ENCODE peak calls at places on chromosomes 12 and 14, in eight cellular contexts. T is tibial artery, B is BJ, N is sigmoid colon, H is HFF-Myc, Z is endothelial cell, G is Calu3, F is heart right ventricle. M is an unnamed sample.

GRCh38 chr12:27276275-27276674 is 32.2 kb downstream of the STK38L start:
- DNase-seq in H (no peak), N (no peak), Z (no peak), F (no peak), T (no peak), B (no peak), G (no peak), M (no peak)

GRCh38 chr12:21528953-21529352 is 2.9 kb downstream of the SPX start:
- DNase-seq in B (no peak), T (no peak), F (no peak), Z (no peak), N (no peak), H (no peak), G (no peak), M (no peak)

GRCh38 chr14:101072531-101072930 is 169.0 kb upstream of the RTL1 start:
- DNase-seq in Z (no peak), H (no peak), F (no peak), N (no peak), B (no peak), T (no peak), G (no peak), M (peak)

GRCh38 chr14:69818760-69819191 is 21.7 kb upstream of the SLC10A1 start:
- DNase-seq in H (peak), G (peak), T (no peak), N (no peak), F (no peak), B (peak), Z (peak), M (no peak)

GRCh38 chr14:104080557-104081492 is 4.7 kb upstream of the ASPG start:
- DNase-seq in Z (no peak), F (no peak), B (no peak), T (no peak), N (no peak), H (no peak), G (no peak), M (no peak)

GRCh38 chr12:57896139-57896436 is 45.3 kb upstream of the ATP23 start:
- DNase-seq in Z (no peak), F (no peak), B (no peak), N (no peak), H (no peak), T (no peak), G (no peak), M (no peak)

GRCh38 chr12:48977290-48978281 is 536 bp upstream of the WNT1 start:
- DNase-seq in Z (peak), B (no peak), T (no peak), F (peak), G (peak), H (no peak), N (peak), M (no peak)

GRCh38 chr14:64117671-64118402 is 176.3 kb downstream of the ESR2 start:
- DNase-seq in Z (no peak), T (peak), H (no peak), N (no peak), B (no peak), G (no peak), F (peak), M (peak)

GRCh38 chr12:8662592-8662991 is at the start of gene MFAP5:
- DNase-seq in N (peak), B (peak), F (no peak), H (no peak), T (no peak), Z (no peak), G (no peak), M (no peak)

GRCh38 chr14:61608245-61609142 is 86.8 kb upstream of the HIF1A start:
- DNase-seq in F (no peak), T (no peak), H (no peak), G (no peak), B (no peak), N (no peak), Z (no peak), M (no peak)

GRCh38 chr12:18998343-18999270 is 130.9 kb upstream of the PLEKHA5 start:
- DNase-seq in Z (no peak), H (peak), F (no peak), G (no peak), B (peak), T (no peak), N (no peak), M (no peak)

GRCh38 chr12:111361717-111362576 is 6.9 kb downstream of the PHETA1 start:
- DNase-seq in F (peak), G (peak), T (no peak), N (no peak), Z (no peak), H (no peak), B (no peak), M (no peak)

GRCh38 chr12:69000540-69001243 is 67.7 kb upstream of the CPM start:
- DNase-seq in B (no peak), Z (no peak), N (no peak), F (no peak), T (no peak), H (no peak), G (no peak), M (no peak)

GRCh38 chr12:49021292-49021915 is 2.8 kb upstream of the PRKAG1 start:
- DNase-seq in B (no peak), G (no peak), Z (no peak), T (no peak), H (no peak), N (no peak), F (no peak), M (no peak)

GRCh38 chr12:49671051-49671765 is 36.0 kb downstream of the FMNL3 start:
- DNase-seq in N (peak), G (no peak), B (no peak), T (no peak), F (no peak), H (no peak), Z (no peak), M (no peak)

GRCh38 chr12:4031703-4032291 is 158.6 kb upstream of the PARP11 start:
- DNase-seq in H (no peak), B (no peak), N (peak), Z (no peak), G (peak), T (peak), F (peak), M (peak)

GRCh38 chr12:51549637-51550036 is 41.4 kb upstream of the SCN8A start:
- DNase-seq in H (no peak), F (no peak), N (no peak), T (no peak), B (no peak), G (no peak), Z (no peak), M (no peak)

GRCh38 chr12:33588082-33588712 is 148.6 kb upstream of the SYT10 start:
- DNase-seq in N (no peak), B (no peak), G (peak), F (no peak), Z (no peak), H (no peak), T (no peak), M (peak)

GRCh38 chr12:90004319-90005074 is 295.9 kb upstream of the ATP2B1 start:
- DNase-seq in G (no peak), F (no peak), Z (no peak), H (no peak), N (no peak), T (no peak), B (no peak), M (no peak)

GRCh38 chr12:90008277-90008676 is 299.6 kb upstream of the ATP2B1 start:
- DNase-seq in H (no peak), N (no peak), G (no peak), Z (no peak), F (no peak), B (no peak), T (no peak), M (no peak)

GRCh38 chr12:90013409-90013808 is 304.8 kb upstream of the ATP2B1 start:
- DNase-seq in G (no peak), Z (no peak), N (no peak), H (no peak), T (no peak), B (no peak), F (no peak), M (no peak)

GRCh38 chr12:90015228-90015627 is 306.6 kb upstream of the ATP2B1 start:
- DNase-seq in Z (no peak), T (no peak), B (no peak), H (no peak), N (no peak), F (no peak), G (no peak), M (no peak)

DNA sequence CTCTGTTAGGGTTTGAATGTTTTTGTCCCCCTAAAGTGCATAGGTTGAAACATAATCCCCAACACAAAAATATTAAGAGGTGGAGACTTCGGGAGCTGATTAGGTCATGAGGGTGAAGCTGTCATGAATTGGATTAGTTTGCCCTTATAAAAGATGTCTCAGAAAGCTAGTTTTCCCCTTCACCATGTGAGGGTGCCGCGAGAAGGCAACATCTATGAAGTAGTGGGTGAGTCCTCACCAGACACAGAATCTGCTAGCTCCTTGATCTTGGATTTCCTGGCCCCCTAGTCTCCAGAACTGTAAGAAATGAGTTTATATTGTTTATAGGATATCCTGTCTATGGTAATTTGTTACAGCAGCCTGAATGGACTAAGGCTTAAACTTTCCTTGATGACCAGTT is 301.5 kb upstream of the ATP2B1 start:
- DNase-seq in F (no peak), B (no peak), Z (no peak), G (no peak), N (no peak), T (no peak), H (no peak), M (no peak)
- TF ChIP-seq CTCF in F (no peak), B (peak), Z (no peak), G (no peak), N (no peak), T (no peak), H (no peak), M (peak)

DNA sequence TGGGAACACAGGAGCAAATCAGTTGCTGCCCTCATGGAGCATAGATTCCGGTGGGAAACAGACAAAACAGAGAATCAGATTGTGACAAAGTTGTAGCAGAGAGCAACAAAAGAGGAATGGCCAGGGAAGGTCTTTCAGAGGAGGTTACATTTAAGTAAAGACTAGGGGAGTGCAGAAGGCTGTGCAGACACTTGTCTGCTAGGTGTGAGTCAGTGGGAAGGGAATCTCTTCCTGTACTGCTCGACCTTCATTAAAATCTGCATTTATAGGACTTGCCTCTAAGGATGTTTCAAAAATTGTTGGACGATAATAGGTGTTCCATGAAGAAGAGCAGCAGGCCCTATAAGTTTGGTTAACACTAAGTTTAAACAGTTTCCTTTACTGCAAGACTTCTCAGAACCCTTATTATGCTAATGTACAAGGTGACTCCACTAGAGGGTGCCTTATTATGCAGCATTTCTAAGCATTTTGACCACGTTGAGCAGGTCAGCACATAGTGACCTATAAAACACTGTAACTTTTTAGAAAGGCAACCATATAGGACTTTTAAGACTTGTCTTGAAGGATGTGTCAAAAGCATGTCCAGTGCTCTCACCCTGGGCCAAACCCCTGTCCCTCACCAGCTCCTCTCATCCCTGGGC is 91.8 kb upstream of the RIC8B start:
- DNase-seq in H (no peak), T (no peak), F (no peak), Z (no peak), N (no peak), B (no peak), G (no peak), M (no peak)
- TF ChIP-seq CTCF in H (no peak), T (no peak), F (no peak), Z (no peak), N (no peak), B (peak), G (peak), M (no peak)

DNA sequence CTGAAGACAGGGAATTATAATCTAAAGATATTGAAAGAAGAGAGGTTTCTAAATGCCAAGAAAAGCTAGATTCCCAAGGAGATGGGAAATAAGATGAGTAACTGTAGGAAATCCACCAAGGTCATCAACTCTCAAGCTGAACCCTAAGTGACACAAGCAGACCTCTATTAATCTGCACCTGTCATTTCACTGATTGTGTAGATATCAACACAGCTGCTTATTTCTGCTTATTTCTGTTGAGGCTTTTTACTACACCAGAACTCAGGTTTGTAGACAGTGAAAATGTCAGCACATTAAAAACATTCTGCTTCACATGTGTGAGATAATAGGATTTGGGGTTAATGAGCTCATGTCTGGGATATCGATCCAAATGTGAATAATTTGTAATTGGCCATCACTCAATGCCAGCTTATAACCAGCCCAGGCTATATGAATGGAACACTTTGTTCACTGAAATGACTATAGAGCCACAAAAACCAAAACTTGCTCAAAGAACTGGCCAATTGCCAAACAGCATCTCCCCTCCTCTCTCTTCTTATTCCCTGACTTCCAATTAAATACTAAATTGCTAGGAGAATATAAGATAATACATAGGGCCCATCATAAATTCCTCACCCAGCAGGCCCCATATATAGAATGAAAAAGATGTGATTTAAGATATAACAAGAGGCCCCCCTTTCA is 188.7 kb upstream of the ARID2 start:
- DNase-seq in Z (no peak), T (no peak), H (no peak), N (no peak), B (no peak), F (no peak), G (no peak), M (no peak)
- TF ChIP-seq CTCF in Z (no peak), T (no peak), H (no peak), N (no peak), B (no peak), F (no peak), G (no peak), M (no peak)

DNA sequence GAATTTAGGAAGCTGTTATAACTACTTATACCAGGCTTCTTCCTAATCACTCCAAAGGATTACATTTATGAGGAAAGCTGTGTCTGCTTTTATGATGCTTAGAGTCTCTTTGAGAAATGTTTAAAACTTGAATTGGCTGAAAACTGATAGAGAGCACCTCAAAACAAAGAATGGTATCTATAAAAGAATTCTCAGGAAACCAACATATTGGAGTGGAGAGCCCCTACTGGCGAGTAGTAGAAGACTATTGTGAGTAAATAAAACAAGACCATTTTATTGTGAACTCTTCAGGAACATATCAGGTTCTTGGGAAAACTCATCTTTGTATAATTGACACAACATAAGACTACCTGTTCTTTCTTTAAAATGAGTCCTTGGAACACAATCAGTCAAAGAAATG is 578.6 kb downstream of the RERGL start:
- DNase-seq in F (no peak), G (no peak), N (no peak), H (no peak), B (no peak), Z (no peak), T (no peak), M (no peak)
- TF ChIP-seq CTCF in F (no peak), G (no peak), N (no peak), H (no peak), B (no peak), Z (peak), T (no peak), M (peak)

DNA sequence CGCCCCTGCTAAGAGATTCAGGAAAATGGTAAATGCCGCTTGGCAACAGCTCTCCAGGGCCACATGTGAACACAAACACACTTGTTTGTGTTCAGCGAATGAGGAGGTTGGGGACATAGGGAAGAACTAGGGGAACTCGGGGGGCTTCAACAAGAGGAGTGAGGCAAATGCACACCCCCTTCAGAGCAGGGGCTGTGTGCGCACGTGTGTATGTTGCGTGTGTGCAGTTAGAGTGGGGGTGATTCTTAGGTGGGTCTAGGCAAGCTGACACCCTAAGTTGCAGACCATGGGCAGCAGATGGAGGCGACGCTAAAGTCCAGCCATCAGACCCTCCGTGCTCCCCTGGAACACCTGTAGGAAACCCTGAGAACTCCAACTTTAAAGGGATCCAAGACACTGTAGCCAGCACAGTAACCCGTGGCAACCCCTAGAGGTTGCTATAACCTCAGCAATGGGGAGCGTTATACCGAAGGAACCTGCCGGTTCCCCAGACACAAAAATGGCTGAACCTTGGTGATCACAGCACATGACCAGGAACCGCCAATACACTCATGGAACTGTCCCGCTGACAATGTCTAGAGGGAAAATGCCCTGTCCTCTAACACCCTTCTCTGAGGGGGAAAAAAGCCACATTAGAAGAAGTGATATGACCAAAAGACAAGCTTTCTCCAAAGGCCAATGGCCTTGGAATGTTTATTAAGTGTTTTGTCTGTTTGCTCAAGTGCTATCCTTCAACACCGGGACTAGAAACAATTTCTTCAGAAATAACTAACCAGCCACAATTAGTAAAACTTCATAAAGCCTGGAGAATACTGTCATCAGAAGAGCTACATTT is 86.5 kb upstream of the CEP83 start:
- DNase-seq in Z (peak), N (no peak), G (peak), T (no peak), B (no peak), F (no peak), H (no peak), M (no peak)
- TF ChIP-seq CTCF in Z (peak), N (peak), G (peak), T (peak), B (peak), F (peak), H (peak), M (peak)

GRCh38 chr12:80059875-80060274 is 39.5 kb upstream of the OTOGL start:
- DNase-seq in F (no peak), N (no peak), H (no peak), Z (no peak), G (no peak), T (no peak), B (no peak), M (no peak)
- TF ChIP-seq CTCF in F (no peak), N (no peak), H (no peak), Z (no peak), G (no peak), T (no peak), B (no peak), M (no peak)

GRCh38 chr14:80930095-80930494 is 11.4 kb downstream of the CEP128 start:
- DNase-seq in T (no peak), Z (no peak), F (no peak), H (no peak), N (no peak), G (no peak), B (no peak), M (no peak)

GRCh38 chr14:80924365-80925103 is 17.0 kb downstream of the CEP128 start:
- DNase-seq in Z (no peak), B (no peak), F (no peak), H (no peak), N (no peak), G (no peak), T (no peak), M (no peak)

GRCh38 chr14:80930836-80931389 is 10.6 kb downstream of the CEP128 start:
- DNase-seq in G (no peak), N (no peak), F (no peak), Z (no peak), B (peak), T (no peak), H (peak), M (no peak)

GRCh38 chr14:80926706-80927384 is 14.7 kb downstream of the CEP128 start:
- DNase-seq in F (no peak), N (no peak), B (no peak), G (no peak), H (no peak), Z (no peak), T (no peak), M (no peak)

GRCh38 chr14:80927385-80927989 is 14.1 kb downstream of the CEP128 start:
- DNase-seq in G (no peak), Z (no peak), N (no peak), T (no peak), B (no peak), F (no peak), H (no peak), M (no peak)
- TF ChIP-seq CTCF in G (no peak), Z (peak), N (no peak), T (no peak), B (no peak), F (no peak), H (no peak), M (no peak)

DNA sequence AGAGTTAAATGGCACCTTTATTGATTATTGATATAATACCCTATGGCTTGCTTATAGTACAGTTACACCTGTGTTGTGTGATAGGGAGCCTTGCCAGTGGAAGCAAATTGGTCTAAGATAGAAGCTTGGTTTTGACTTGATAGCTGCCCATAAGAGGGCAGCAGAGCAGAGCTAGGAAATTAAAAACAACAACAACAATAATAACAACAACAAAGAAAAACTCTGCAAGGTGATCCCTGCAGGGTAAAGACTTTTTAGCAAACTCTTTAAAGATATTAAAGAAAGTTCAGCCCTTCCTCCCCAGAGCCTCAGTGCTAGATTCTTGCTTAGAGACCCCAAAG is 18.0 kb upstream of the RNASE10 start:
- DNase-seq in N (no peak), F (no peak), T (no peak), B (no peak), H (no peak), G (no peak), Z (no peak), M (no peak)
- TF ChIP-seq CTCF in N (no peak), F (no peak), T (no peak), B (no peak), H (no peak), G (no peak), Z (no peak), M (peak)

GRCh38 chr14:25411933-25412757 is 362.2 kb upstream of the STXBP6 start:
- DNase-seq in F (no peak), N (peak), T (no peak), Z (peak), G (peak), B (no peak), H (no peak), M (no peak)

GRCh38 chr14:25406818-25407217 is 356.9 kb upstream of the STXBP6 start:
- DNase-seq in N (no peak), Z (peak), T (no peak), F (no peak), G (peak), H (no peak), B (no peak), M (no peak)
- TF ChIP-seq CTCF in N (no peak), Z (peak), T (no peak), F (no peak), G (peak), H (peak), B (peak), M (peak)

M was measured in RWPE2.